ENCODE peak calls at places on chromosomes 2 and 18, in seven cellular contexts. E, L, V, F, J, I and K are unnamed samples.

GRCh38 chr2:226873051-226873620 is 37.3 kb downstream of the RHBDD1 start:
- DNase-seq in J (no peak), V (no peak), L (no peak), E (no peak), F (no peak), I (no peak), K (peak)

GRCh38 chr18:79223431-79223830 is 154.2 kb downstream of the ATP9B start:
- DNase-seq in E (no peak), F (no peak), V (no peak), L (no peak), J (no peak), I (no peak), K (no peak)

GRCh38 chr18:59905686-59906091 is 5.9 kb downstream of the PMAIP1 start:
- DNase-seq in L (no peak), V (no peak), J (no peak), E (no peak), F (no peak), I (no peak), K (no peak)

GRCh38 chr18:8882632-8883408 is 177.5 kb downstream of the MTCL1 start:
- DNase-seq in F (peak), L (no peak), I (peak), J (peak), E (peak), V (peak), K (no peak)

GRCh38 chr2:18752667-18753422 is 163.5 kb upstream of the NT5C1B start:
- DNase-seq in J (no peak), V (no peak), L (no peak), E (peak), F (no peak), I (no peak), K (no peak)

GRCh38 chr18:11323359-11323819 is 174.0 kb upstream of the PIEZO2 start:
- DNase-seq in I (peak), F (no peak), L (no peak), J (no peak), V (no peak), E (peak), K (no peak)

GRCh38 chr2:83596592-83597339 is 862.3 kb downstream of the SUCLG1 start:
- DNase-seq in L (no peak), I (no peak), V (no peak), E (no peak), F (no peak), J (no peak), K (no peak)

GRCh38 chr2:109529532-109530449 is 84.0 kb downstream of the SEPTIN10 start:
- DNase-seq in I (no peak), J (no peak), F (no peak), E (no peak), V (no peak), L (no peak), K (no peak)

GRCh38 chr2:217616936-217617335 is 385.9 kb downstream of the TNS1 start:
- DNase-seq in V (no peak), L (no peak), F (no peak), E (no peak), J (no peak), I (no peak), K (no peak)

GRCh38 chr2:155633887-155634570 is 698.5 kb downstream of the NR4A2 start:
- DNase-seq in I (no peak), F (no peak), E (no peak), L (peak), V (no peak), J (no peak), K (no peak)

GRCh38 chr2:106275971-106276370 is 81.9 kb upstream of the UXS1 start:
- DNase-seq in J (no peak), E (no peak), F (no peak), I (no peak), L (no peak), V (no peak), K (no peak)

GRCh38 chr2:55620123-55620779 is 2.8 kb upstream of the PPP4R3B start:
- DNase-seq in L (no peak), F (peak), V (no peak), I (peak), E (peak), J (no peak), K (peak)

GRCh38 chr2:142642654-142643053 is 234.8 kb upstream of the KYNU start:
- DNase-seq in V (no peak), E (no peak), I (no peak), L (no peak), F (no peak), J (no peak), K (no peak)

GRCh38 chr2:46669996-46670793 is 190.8 kb downstream of the TMEM247 start:
- DNase-seq in E (peak), J (no peak), L (no peak), F (no peak), V (no peak), I (no peak), K (no peak)

GRCh38 chr18:3074094-3074493 is 61.1 kb upstream of the LPIN2 start:
- DNase-seq in V (no peak), E (no peak), J (no peak), F (no peak), I (peak), L (no peak), K (peak)

GRCh38 chr2:64400733-64401500 is 53.0 kb upstream of the LGALSL start:
- DNase-seq in L (no peak), J (no peak), I (peak), V (no peak), E (no peak), F (no peak), K (no peak)

GRCh38 chr2:191166756-191167445 is 16.1 kb upstream of the STAT4 start:
- DNase-seq in V (no peak), F (no peak), I (no peak), L (no peak), J (no peak), E (no peak), K (no peak)

GRCh38 chr2:238145851-238146250 is 7.4 kb downstream of the KLHL30 start:
- DNase-seq in L (no peak), V (peak), F (no peak), E (no peak), J (no peak), I (no peak), K (no peak)

GRCh38 chr18:46596119-46596518 is 60.9 kb downstream of the LOXHD1 start:
- DNase-seq in V (no peak), J (no peak), L (no peak), I (no peak), E (no peak), F (no peak), K (no peak)

GRCh38 chr18:34887881-34888580 is 153.2 kb upstream of the MAPRE2 start:
- DNase-seq in F (no peak), E (no peak), V (no peak), I (peak), L (no peak), J (no peak), K (no peak)

GRCh38 chr2:231183851-231184250 is 14.6 kb upstream of the ARMC9 start:
- DNase-seq in J (no peak), E (no peak), F (no peak), V (no peak), L (no peak), I (no peak), K (no peak)

GRCh38 chr2:155727097-155727906 is 605.2 kb downstream of the NR4A2 start:
- DNase-seq in L (no peak), E (no peak), J (no peak), V (no peak), F (peak), I (no peak), K (no peak)

GRCh38 chr18:37442477-37442876 is 123.1 kb downstream of the CELF4 start:
- DNase-seq in F (no peak), V (no peak), I (no peak), E (no peak), L (no peak), J (no peak), K (no peak)

GRCh38 chr18:57023483-57023882 is 123.4 kb upstream of the BOD1L2 start:
- DNase-seq in F (no peak), E (no peak), I (no peak), V (no peak), L (peak), J (no peak), K (no peak)

GRCh38 chr2:241748468-241749256 is 14.2 kb downstream of the D2HGDH start:
- DNase-seq in E (no peak), L (no peak), I (no peak), F (no peak), J (no peak), V (no peak), K (no peak)

GRCh38 chr2:105290981-105291660 is 38.4 kb downstream of the TGFBRAP1 start:
- DNase-seq in L (no peak), I (no peak), E (no peak), F (no peak), V (no peak), J (no peak), K (no peak)

GRCh38 chr2:36359006-36359580 is 3.5 kb downstream of the CRIM1 start:
- DNase-seq in I (no peak), L (no peak), J (no peak), F (no peak), V (no peak), E (no peak), K (no peak)

GRCh38 chr2:36356990-36357505 is 1.5 kb downstream of the CRIM1 start:
- DNase-seq in V (no peak), L (no peak), F (no peak), E (no peak), I (peak), J (no peak), K (peak)

GRCh38 chr2:36357506-36358316 is 2.1 kb downstream of the CRIM1 start:
- DNase-seq in J (no peak), L (no peak), F (peak), I (peak), E (peak), V (peak), K (no peak)

GRCh38 chr2:36360063-36360462 is 4.5 kb downstream of the CRIM1 start:
- DNase-seq in I (no peak), L (no peak), J (no peak), V (no peak), F (no peak), E (no peak), K (no peak)

GRCh38 chr2:36358317-36358659 is 2.7 kb downstream of the CRIM1 start:
- DNase-seq in J (no peak), F (no peak), L (no peak), V (no peak), E (no peak), I (no peak), K (no peak)
- TF ChIP-seq REST in J (no peak), F (no peak), L (no peak), V (no peak), E (no peak), I (no peak), K (no peak)

GRCh38 chr2:202164409-202164808 is 74.0 kb downstream of the SUMO1 start:
- DNase-seq in V (no peak), E (no peak), I (no peak), L (no peak), F (no peak), J (no peak), K (no peak)
- TF ChIP-seq REST in V (no peak), E (no peak), I (no peak), L (no peak), F (no peak), J (no peak), K (no peak)

GRCh38 chr2:144430722-144431163 is 89.2 kb downstream of the ZEB2 start:
- DNase-seq in V (no peak), F (no peak), E (no peak), J (no peak), L (peak), I (no peak), K (no peak)

GRCh38 chr2:144424559-144425240 is 95.2 kb downstream of the ZEB2 start:
- DNase-seq in I (no peak), F (no peak), E (no peak), L (no peak), J (no peak), V (no peak), K (no peak)

GRCh38 chr2:144429396-144430112 is 90.4 kb downstream of the ZEB2 start:
- DNase-seq in V (no peak), J (no peak), F (no peak), E (no peak), L (no peak), I (no peak), K (no peak)

GRCh38 chr2:144426981-144427479 is 92.9 kb downstream of the ZEB2 start:
- DNase-seq in J (no peak), V (no peak), E (peak), I (peak), L (no peak), F (no peak), K (no peak)

DNA sequence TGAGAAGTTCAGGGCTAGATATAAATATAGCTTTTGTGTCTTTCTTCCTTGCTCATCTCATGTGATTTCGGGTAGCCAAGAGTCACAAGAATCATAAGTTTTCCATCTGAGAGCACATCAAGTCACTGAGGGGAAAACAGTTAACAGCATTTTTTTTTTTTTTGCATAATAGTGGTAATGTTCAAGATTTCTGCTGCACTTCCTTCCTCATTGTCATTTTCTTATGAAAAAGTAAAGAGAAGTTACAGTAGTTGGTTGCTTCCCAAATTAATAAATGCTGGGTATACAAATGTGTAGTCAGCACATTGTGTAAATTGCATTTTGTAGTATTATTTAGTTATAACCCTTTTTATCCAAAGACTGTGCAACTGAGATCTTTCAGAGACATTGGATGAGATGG is 93.6 kb downstream of the ZEB2 start:
- DNase-seq in V (no peak), F (no peak), E (no peak), J (no peak), L (no peak), I (no peak), K (no peak)
- TF ChIP-seq REST in V (no peak), F (no peak), E (no peak), J (no peak), L (no peak), I (no peak), K (no peak)

DNA sequence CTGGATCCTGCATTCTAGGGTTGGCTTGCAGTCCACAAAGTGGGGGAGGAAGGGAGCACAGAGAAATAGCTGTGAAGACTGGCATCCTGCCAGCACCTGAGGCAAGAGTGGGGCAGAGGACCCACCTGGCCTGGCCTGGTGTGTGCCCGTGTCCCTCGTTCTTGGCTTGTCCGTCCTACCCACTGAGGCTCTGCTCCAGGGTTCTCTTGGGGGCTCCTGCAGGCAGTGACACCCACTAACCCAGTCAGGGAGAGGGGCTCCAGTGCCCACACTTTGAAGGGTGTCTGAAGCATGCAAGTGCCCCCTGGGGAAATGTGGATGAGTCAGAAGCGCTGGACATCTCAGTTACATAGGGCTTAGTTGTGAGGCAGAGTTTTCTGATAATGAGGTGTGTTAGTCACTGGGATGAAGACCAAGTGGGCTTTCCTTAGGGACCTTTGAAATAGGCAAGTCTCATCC is 79.4 kb downstream of the SLC4A3 start:
- DNase-seq in L (no peak), I (no peak), J (no peak), F (no peak), V (peak), E (no peak), K (no peak)
- TF ChIP-seq REST in L (no peak), I (no peak), J (no peak), F (no peak), V (no peak), E (no peak), K (no peak)

DNA sequence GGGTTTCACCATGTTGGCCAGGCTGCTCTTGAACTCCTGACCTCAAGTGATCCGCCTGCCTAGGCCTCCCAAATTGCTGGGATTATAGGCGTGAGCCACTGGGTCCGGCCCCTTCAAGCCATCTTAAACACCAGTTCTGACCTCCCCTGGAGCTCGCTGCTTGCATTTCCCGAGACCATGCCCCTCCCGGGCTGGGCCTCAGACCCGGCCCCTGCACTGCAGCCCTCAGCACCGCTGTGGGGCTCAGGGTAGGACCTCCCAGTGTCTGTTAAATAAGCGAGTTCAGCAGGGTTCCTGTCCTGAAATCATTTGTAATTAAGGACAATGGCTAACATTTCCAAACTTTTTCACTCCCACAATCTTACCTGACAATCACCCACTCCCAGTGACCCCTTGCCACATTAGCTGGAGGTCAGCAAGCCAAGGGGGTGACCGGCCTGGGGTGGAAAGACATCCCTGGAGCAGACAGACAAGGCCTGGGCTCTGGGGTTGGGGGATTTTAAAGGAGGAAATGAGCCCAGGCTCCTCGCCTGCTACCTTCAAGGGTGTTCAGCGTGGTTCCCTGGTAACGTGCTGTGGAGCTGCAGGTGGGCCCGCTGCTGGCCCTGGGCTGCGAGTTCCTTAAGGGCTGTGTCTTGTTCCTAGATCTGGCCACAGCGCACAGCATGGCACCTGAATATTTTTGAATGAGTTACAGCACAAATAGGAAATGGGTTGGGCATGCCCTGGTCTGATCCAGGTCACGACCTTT is 15.1 kb downstream of the CYS1 start:
- DNase-seq in V (no peak), I (no peak), F (no peak), J (no peak), L (no peak), E (no peak), K (no peak)
- TF ChIP-seq REST in V (no peak), I (no peak), F (no peak), J (no peak), L (no peak), E (no peak), K (no peak)

GRCh38 chr2:57880446-57880845 is 166.2 kb upstream of the VRK2 start:
- DNase-seq in F (no peak), V (no peak), J (no peak), E (no peak), L (no peak), I (no peak), K (no peak)
- TF ChIP-seq REST in F (no peak), V (no peak), J (no peak), E (no peak), L (no peak), I (no peak), K (no peak)

GRCh38 chr2:85878719-85879390 is 9.9 kb downstream of the ST3GAL5 start:
- DNase-seq in L (no peak), V (no peak), F (no peak), I (no peak), E (no peak), J (no peak), K (no peak)
- TF ChIP-seq REST in L (no peak), V (no peak), F (no peak), I (no peak), E (no peak), J (no peak), K (no peak)

GRCh38 chr2:97845818-97846217 is 132.4 kb downstream of the ZAP70 start:
- DNase-seq in E (no peak), L (no peak), V (no peak), F (no peak), I (no peak), J (no peak), K (no peak)
- TF ChIP-seq REST in E (no peak), L (no peak), V (no peak), F (no peak), I (no peak), J (no peak), K (no peak)

GRCh38 chr2:12076810-12077209 is 330.4 kb downstream of the LPIN1 start:
- DNase-seq in F (no peak), V (no peak), J (no peak), I (no peak), L (no peak), E (no peak), K (no peak)
- TF ChIP-seq REST in F (no peak), V (no peak), J (no peak), I (no peak), L (no peak), E (no peak), K (no peak)

GRCh38 chr2:130327703-130328527 is 14.8 kb upstream of the IMP4 start:
- DNase-seq in V (no peak), E (no peak), L (no peak), J (peak), I (peak), F (peak), K (no peak)
- TF ChIP-seq REST in V (no peak), E (no peak), L (no peak), J (no peak), I (no peak), F (no peak), K (no peak)